ENCODE peak calls at places on chromosomes 13 and 19, in five cellular contexts. Z is right lobe of liver, W is fibroblast of mammary gland, K is lower leg skin, L is foreskin fibroblast. X is an unnamed sample.

GRCh38 chr19:40778865-40779284 is 828 bp downstream of the RAB4B start:
- DNase-seq in K (no peak), Z (no peak), W (peak; percentile 55), L (peak; percentile 28), X (no peak)

GRCh38 chr13:97268772-97269171 is 46.6 kb downstream of the MBNL2 start:
- DNase-seq in W (no peak), L (no peak), Z (no peak), K (no peak), X (no peak)

GRCh38 chr13:101416181-101417042 is at the start of gene NALCN:
- DNase-seq in W (no peak), L (no peak), Z (peak; percentile 57), K (no peak), X (peak; percentile 78)

GRCh38 chr19:44924243-44924725 is 9.9 kb downstream of the APOC1 start:
- DNase-seq in K (no peak), Z (peak; percentile 88), W (no peak), L (no peak), X (no peak)

GRCh38 chr13:32984857-32985626 is 31.2 kb upstream of the KL start:
- DNase-seq in L (no peak), W (peak; percentile 28), K (no peak), Z (no peak), X (no peak)

GRCh38 chr19:10565028-10565566 is 713 bp downstream of the KRI1 start:
- DNase-seq in W (peak; percentile 40), K (no peak), Z (no peak), L (no peak), X (peak; percentile 51)

GRCh38 chr19:39941615-39942507 is 7.4 kb upstream of the FCGBP start:
- DNase-seq in W (peak; percentile 15), K (peak; percentile 43), L (no peak), Z (no peak), X (no peak)

GRCh38 chr19:47049307-47049700 is 880 bp upstream of the TMEM160 start:
- DNase-seq in W (peak; percentile 6), K (no peak), Z (no peak), L (peak; percentile 35), X (no peak)

GRCh38 chr13:98385591-98385990 is 191.3 kb downstream of the STK24 start:
- DNase-seq in K (no peak), W (no peak), Z (no peak), L (no peak), X (no peak)

GRCh38 chr19:6728346-6728745 is 7.9 kb upstream of the C3 start:
- DNase-seq in K (no peak), L (no peak), W (no peak), Z (no peak), X (no peak)

GRCh38 chr19:48174445-48175030 is 4.1 kb downstream of the ZSWIM9 start:
- DNase-seq in W (no peak), L (no peak), K (no peak), Z (no peak), X (no peak)

GRCh38 chr19:8635422-8635821 is 5.0 kb downstream of the NFILZ start:
- DNase-seq in Z (no peak), W (no peak), K (no peak), L (no peak), X (no peak)

GRCh38 chr13:75798353-75799245 is 162.5 kb downstream of the LMO7 start:
- DNase-seq in K (no peak), Z (no peak), L (peak; percentile 55), W (peak; percentile 79), X (no peak)

GRCh38 chr13:112587767-112588489 is at the start of gene TUBGCP3:
- DNase-seq in K (peak; percentile 69), L (peak; percentile 86), Z (peak; percentile 89), W (peak; percentile 77), X (peak; percentile 95)

GRCh38 chr13:46666727-46667456 is 113.9 kb downstream of the LRCH1 start:
- DNase-seq in W (no peak), Z (no peak), K (no peak), L (no peak), X (peak; percentile 60)
- H3K4me3 ChIP-seq in W (no peak overlapping the region), Z (no peak overlapping the region), K (no peak overlapping the region), L (no peak overlapping the region), X (no peak overlapping the region)

DNA sequence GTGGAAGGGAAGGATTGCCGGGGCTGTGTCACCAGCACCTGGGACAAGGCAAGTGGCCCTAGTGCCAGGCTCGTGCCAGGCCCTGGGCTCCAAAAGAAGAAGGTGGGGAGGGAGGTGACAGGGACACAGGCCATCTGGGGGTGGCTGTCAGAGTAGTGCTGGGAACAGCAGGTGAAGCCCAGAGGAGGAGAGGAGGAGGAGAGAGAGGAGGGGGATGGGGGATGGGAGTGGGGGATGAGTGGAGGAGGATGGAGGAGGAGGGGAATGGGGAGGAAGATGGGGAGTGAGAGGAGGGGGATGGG is 18.7 kb downstream of the LSM4 start:
- DNase-seq in W (no peak), L (no peak), Z (peak; percentile 66), K (no peak), X (no peak)
- H3K4me3 ChIP-seq in W (peak overlapping the region; percentile 36), L (peak overlapping the region; percentile 51), Z (no peak overlapping the region), K (no peak overlapping the region), X (no peak overlapping the region)

GRCh38 chr13:29571876-29572570 is 23.5 kb downstream of the SLC7A1 start:
- DNase-seq in K (no peak), Z (no peak), L (no peak), W (no peak), X (no peak)

GRCh38 chr13:29569253-29570057 is 26.0 kb downstream of the SLC7A1 start:
- DNase-seq in L (no peak), K (no peak), Z (no peak), W (no peak), X (no peak)

GRCh38 chr13:29568731-29569130 is 26.8 kb downstream of the SLC7A1 start:
- DNase-seq in K (no peak), L (no peak), Z (no peak), W (no peak), X (no peak)

GRCh38 chr13:29572575-29572974 is 22.9 kb downstream of the SLC7A1 start:
- DNase-seq in K (no peak), L (no peak), W (no peak), Z (no peak), X (no peak)

DNA sequence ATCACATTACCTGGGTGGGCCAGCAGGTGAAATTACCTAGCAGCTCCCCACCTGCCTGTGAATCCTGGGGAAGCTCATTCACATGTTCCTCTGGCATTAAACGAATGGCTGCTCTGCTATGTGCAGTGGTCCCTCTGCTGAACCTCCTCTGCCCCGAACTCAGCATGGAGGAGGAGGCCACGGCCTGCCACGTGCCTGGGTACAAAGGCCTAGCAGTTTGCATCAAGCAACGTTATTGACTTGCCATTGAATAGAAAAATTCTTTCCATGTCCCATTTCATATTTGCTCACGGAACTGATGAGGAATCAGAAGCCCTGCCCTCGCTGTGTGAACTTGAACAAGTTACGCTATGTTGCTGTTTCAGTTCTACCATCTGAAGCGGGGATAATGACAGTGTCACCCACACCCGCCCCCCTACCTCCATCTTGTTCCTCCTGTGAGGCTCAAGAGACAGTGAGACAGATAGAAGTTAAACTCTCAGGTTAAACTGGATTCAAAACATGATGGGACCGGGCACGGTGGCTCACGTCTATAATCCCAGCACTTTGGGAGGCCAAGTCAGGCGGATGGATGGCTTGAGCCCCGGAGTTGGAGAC is 25.3 kb downstream of the SLC7A1 start:
- DNase-seq in K (no peak), W (no peak), Z (no peak), L (no peak), X (no peak)
- H3K4me3 ChIP-seq in K (no peak overlapping the region), W (no peak overlapping the region), Z (no peak overlapping the region), L (no peak overlapping the region), X (no peak overlapping the region)

GRCh38 chr19:50703915-50704548 is 15.6 kb downstream of the SHANK1 start:
- DNase-seq in W (no peak), K (no peak), Z (no peak), L (no peak), X (no peak)
- H3K4me3 ChIP-seq in W (no peak overlapping the region), K (no peak overlapping the region), Z (no peak overlapping the region), L (no peak overlapping the region), X (no peak overlapping the region)

GRCh38 chr19:4232614-4233281 is 3.4 kb downstream of the EBI3 start:
- DNase-seq in K (no peak), Z (no peak), L (no peak), W (no peak), X (no peak)
- H3K4me3 ChIP-seq in K (no peak overlapping the region), Z (no peak overlapping the region), L (no peak overlapping the region), W (no peak overlapping the region), X (no peak overlapping the region)

DNA sequence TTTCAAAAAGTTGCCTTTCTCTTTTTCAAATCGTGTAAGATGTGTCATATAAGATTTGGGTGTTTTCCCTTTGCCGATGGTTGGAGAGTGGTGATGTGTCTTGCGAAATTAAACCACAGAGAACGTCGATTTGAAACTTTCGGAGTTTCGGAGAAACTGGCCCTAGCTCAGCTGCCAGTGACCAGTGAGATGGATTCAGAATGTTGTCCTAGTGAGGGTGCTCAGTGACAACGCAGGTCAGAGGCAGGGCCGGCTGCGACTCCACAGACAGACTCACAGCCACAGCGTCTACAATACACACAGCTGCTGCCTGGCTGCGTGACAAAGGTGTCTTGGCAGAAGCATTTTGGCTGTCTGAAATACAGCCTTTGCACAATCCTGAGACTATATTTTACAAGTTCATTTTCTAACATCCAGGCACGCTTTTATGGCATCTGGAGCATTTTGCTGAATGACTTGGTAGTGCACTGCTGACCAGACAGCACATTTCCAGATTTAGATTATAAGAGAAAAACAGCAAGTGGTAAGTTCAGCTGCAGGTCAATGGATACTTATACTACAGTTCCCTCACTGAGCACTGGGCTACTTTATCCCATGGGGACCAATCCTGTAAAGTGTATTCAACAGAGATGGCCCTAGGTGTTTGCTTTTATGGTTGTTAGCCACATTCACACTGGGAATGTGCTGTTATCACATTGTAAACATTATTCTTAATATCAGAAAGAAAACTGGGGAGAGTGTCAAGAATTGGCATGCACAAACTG is 207.5 kb downstream of the KCNRG start:
- DNase-seq in Z (peak; percentile 92), K (peak; percentile 43), L (peak; percentile 72), W (peak; percentile 95), X (peak; percentile 90)
- H3K4me3 ChIP-seq in Z (no peak overlapping the region), K (no peak overlapping the region), L (peak overlapping the region; percentile 51), W (peak overlapping the region; percentile 33), X (no peak overlapping the region)

DNA sequence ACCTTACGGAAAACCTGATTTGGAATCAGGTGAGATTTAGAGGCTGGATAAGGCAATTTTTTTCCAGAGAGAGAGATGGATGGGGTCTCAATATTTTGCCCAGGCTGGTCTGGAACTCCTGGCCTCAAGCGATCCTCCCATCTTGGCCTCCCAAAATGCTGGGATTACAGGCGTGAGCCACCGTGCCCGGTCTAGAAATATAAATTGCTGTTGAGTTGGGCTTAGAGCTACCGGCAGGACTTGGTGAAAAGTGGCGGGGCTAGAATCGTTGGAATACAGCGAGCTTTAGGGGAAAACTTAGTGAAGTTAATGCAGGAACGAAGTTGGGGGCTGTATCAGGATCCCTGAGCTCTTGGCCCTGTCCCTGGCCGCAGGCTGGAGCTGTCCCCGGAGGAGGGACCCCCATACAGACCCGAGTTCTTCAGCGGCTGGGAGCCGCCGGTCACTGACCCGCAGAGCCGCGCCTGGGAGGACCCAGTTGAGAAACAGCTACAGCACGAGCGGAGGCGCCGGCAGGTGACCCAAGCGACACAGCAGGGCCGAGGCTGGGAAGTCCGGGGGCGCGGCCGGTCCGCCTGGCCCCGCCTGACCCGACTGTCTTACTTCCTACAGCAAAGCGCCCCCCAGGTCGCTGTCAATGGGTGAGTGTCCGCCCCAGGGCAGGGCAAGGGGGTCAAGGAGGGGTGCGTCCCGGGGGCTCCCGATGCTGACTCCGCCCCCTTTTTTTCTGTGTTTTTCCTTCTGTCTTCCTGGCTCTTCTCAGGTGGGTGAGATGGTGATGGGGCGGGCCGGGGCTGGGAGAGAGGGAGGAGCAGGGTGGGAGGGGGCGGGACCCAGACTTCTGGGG is 7.6 kb downstream of the EPS8L1 start:
- DNase-seq in K (no peak), W (no peak), L (no peak), Z (no peak), X (peak; percentile 27)
- H3K4me3 ChIP-seq in K (no peak overlapping the region), W (no peak overlapping the region), L (no peak overlapping the region), Z (no peak overlapping the region), X (no peak overlapping the region)

X was measured in right cardiac atrium.